ENCODE peak calls at places on chromosomes 3 and 15, in ten cellular contexts. Q is heart left ventricle; M is A549; B is psoas muscle; J is mucosa of descending colon; F is IMR-90; N is Peyer's patch; P is SJSA1; V is effector memory CD4-positive, alpha-beta T cell; K is adrenal gland. H is an unnamed sample.

GRCh38 chr3:70281663-70282062 is 30.8 kb downstream of the MDFIC2 start:
- DNase-seq in M (peak; percentile 53), N (no peak), F (peak; percentile 15), V (no peak), J (no peak), P (peak; percentile 46), K (no peak), Q (no peak), B (no peak), H (no peak)

GRCh38 chr3:192188218-192188835 is 539.0 kb downstream of the FGF12 start:
- DNase-seq in Q (peak; percentile 22), N (peak; percentile 35), M (peak; percentile 21), F (peak; percentile 4), J (peak; percentile 38), P (peak; percentile 42), V (no peak), K (peak; percentile 31), B (peak; percentile 25), H (peak; percentile 78)

GRCh38 chr3:149959443-149959842 is 11.3 kb downstream of the PFN2 start:
- DNase-seq in K (no peak), J (no peak), P (no peak), N (no peak), B (no peak), M (no peak), F (peak; percentile 34), Q (no peak), V (no peak), H (no peak)

GRCh38 chr3:50010959-50011358 is 71.0 kb downstream of the RBM6 start:
- DNase-seq in Q (no peak), M (no peak), J (no peak), B (no peak), F (peak; percentile 62), K (no peak), V (no peak), P (no peak), N (no peak), H (no peak)

GRCh38 chr3:189272500-189273119 is 100.8 kb downstream of the TPRG1 start:
- DNase-seq in V (no peak), P (no peak), K (no peak), F (no peak), M (peak; percentile 3), J (no peak), B (no peak), Q (no peak), N (no peak), H (no peak)

GRCh38 chr3:186075931-186076567 is 32.8 kb downstream of the ETV5 start:
- DNase-seq in M (no peak), B (no peak), V (no peak), F (no peak), P (no peak), J (no peak), K (no peak), Q (no peak), N (no peak), H (no peak)

GRCh38 chr3:129736070-129736469 is 129.6 kb upstream of the PLXND1 start:
- DNase-seq in F (no peak), J (no peak), K (no peak), N (no peak), B (no peak), P (no peak), Q (no peak), V (no peak), M (no peak), H (no peak)

GRCh38 chr3:161314836-161315391 is 56.4 kb downstream of the SPTSSB start:
- DNase-seq in V (no peak), P (no peak), J (no peak), K (no peak), N (no peak), Q (no peak), B (no peak), M (no peak), F (no peak), H (no peak)

GRCh38 chr15:83379574-83379973 is 67.6 kb upstream of the SH3GL3 start:
- DNase-seq in M (peak; percentile 78), B (no peak), J (no peak), K (no peak), V (no peak), F (no peak), P (peak; percentile 52), N (no peak), Q (no peak), H (no peak)

GRCh38 chr15:58221591-58222241 is 83.5 kb downstream of the AQP9 start:
- DNase-seq in Q (peak; percentile 16), F (peak; percentile 21), V (no peak), J (peak; percentile 42), P (no peak), M (peak; percentile 72), N (no peak), K (peak; percentile 65), B (no peak), H (peak; percentile 53)

GRCh38 chr3:38029400-38030125 is at the start of gene PLCD1:
- DNase-seq in B (peak; percentile 81), P (peak; percentile 60), Q (peak; percentile 86), F (no peak), K (peak; percentile 67), N (peak; percentile 29), V (peak; percentile 63), M (peak; percentile 36), J (peak; percentile 85), H (no peak)

GRCh38 chr3:58306662-58307286 is 454 bp downstream of the HTD2 start:
- DNase-seq in Q (peak; percentile 33), M (peak; percentile 49), K (peak; percentile 51), J (peak; percentile 66), V (peak; percentile 8), P (peak; percentile 48), F (peak; percentile 30), B (peak; percentile 47), N (peak; percentile 18), H (peak; percentile 24)

GRCh38 chr3:63727248-63727647 is 74.8 kb downstream of the SNTN start:
- DNase-seq in V (no peak), F (peak; percentile 2), K (no peak), M (no peak), J (no peak), Q (no peak), N (no peak), B (no peak), P (no peak), H (no peak)

GRCh38 chr3:193787496-193787870 is 194.5 kb downstream of the OPA1 start:
- DNase-seq in J (no peak), B (no peak), P (no peak), V (no peak), N (no peak), K (no peak), Q (no peak), F (no peak), M (no peak), H (no peak)

GRCh38 chr3:158802399-158803023 is 657 bp downstream of the MFSD1 start:
- DNase-seq in M (no peak), P (no peak), V (peak; percentile 4), J (no peak), B (no peak), F (peak; percentile 23), N (peak; percentile 49), K (no peak), Q (no peak), H (no peak)

GRCh38 chr3:193871093-193871485 is 264.9 kb upstream of the HES1 start:
- DNase-seq in J (no peak), F (no peak), N (no peak), P (no peak), Q (no peak), M (no peak), B (no peak), V (no peak), K (no peak), H (no peak)

GRCh38 chr15:74620636-74621545 is 5.3 kb downstream of the CLK3 start:
- DNase-seq in F (peak; percentile 64), J (peak; percentile 78), B (peak; percentile 66), K (peak; percentile 92), N (peak; percentile 68), Q (peak; percentile 55), P (peak; percentile 78), V (peak; percentile 60), M (peak; percentile 80), H (peak; percentile 83)

GRCh38 chr3:150747909-150748568 is 14.9 kb downstream of the SIAH2 start:
- DNase-seq in K (no peak), M (no peak), B (no peak), J (no peak), N (no peak), V (no peak), Q (no peak), F (no peak), P (no peak), H (no peak)

GRCh38 chr3:61828158-61828874 is 266.9 kb downstream of the PTPRG start:
- DNase-seq in N (no peak), Q (peak; percentile 37), B (no peak), K (no peak), M (no peak), F (no peak), V (no peak), J (no peak), P (no peak), H (no peak)

DNA sequence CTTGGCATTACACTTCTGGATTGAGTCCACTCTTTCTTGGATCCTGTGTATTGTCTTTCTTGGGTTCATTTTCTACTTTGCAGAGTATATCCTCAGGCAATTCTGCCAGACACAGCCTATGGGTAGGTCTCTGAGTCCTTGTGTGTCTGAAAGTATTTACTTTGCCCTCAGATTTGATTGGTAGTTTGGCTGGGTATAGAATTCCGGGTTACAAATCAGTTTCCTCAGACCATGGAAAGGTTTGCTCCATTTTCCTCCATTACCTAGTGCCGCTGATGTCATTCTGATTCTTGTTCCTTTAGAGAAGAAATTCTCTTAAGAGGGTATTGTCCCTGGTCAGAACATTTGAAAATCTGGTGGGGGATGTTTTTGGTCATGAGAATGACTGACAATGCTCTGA is 133.2 kb downstream of the NUP210 start:
- DNase-seq in Q (no peak), M (no peak), N (no peak), P (no peak), J (no peak), B (no peak), K (no peak), V (no peak), F (no peak), H (no peak)
- H3K9me3 ChIP-seq in Q (no peaks in the 10 kb centered on the region), M (peaks cover 39% of the 10 kb centered on the region), N (no peaks in the 10 kb centered on the region), P (peaks cover 9% of the 10 kb centered on the region), J (no peaks in the 10 kb centered on the region), B (peaks cover 7% of the 10 kb centered on the region), K (no peaks in the 10 kb centered on the region), V (peaks cover 3% of the 10 kb centered on the region), F (peaks cover 21% of the 10 kb centered on the region), H (no peaks in the 10 kb centered on the region)

GRCh38 chr3:10287936-10288574 is 4.7 kb downstream of the GHRL start:
- DNase-seq in Q (no peak), N (no peak), V (no peak), F (no peak), P (no peak), K (peak; percentile 13), M (no peak), B (no peak), J (no peak), H (no peak)
- H3K4me1 ChIP-seq in Q (no peaks in the 10 kb centered on the region), N (no peaks in the 10 kb centered on the region), V (peaks cover 19% of the 10 kb centered on the region), F (no peaks in the 10 kb centered on the region), P (no peaks in the 10 kb centered on the region), K (peaks cover 4% of the 10 kb centered on the region), M (no peaks in the 10 kb centered on the region), B (no peaks in the 10 kb centered on the region), J (no peaks in the 10 kb centered on the region), H (no peaks in the 10 kb centered on the region)

GRCh38 chr15:20356444-20357138 is 185.0 kb downstream of the GOLGA6L6 start:
- DNase-seq in F (no peak), Q (peak; percentile 67), B (peak; percentile 56), N (peak; percentile 71), M (peak; percentile 80), K (peak; percentile 71), V (peak; percentile 71), J (peak; percentile 65), P (no peak), H (no peak)
- H3K9me3 ChIP-seq in F (peaks cover 66% of the 10 kb centered on the region), Q (no peaks in the 10 kb centered on the region), B (no peaks in the 10 kb centered on the region), N (no peaks in the 10 kb centered on the region), M (peaks cover 9% of the 10 kb centered on the region), K (no peaks in the 10 kb centered on the region), V (no peaks in the 10 kb centered on the region), J (peaks cover 73% of the 10 kb centered on the region), P (no peaks in the 10 kb centered on the region), H (no peaks in the 10 kb centered on the region)

GRCh38 chr3:14773691-14774128 is 45.1 kb upstream of the FGD5 start:
- DNase-seq in N (no peak), Q (no peak), B (no peak), P (peak; percentile 31), J (no peak), K (no peak), M (no peak), F (no peak), V (no peak), H (no peak)
- H3K4me1 ChIP-seq in N (no peaks in the 10 kb centered on the region), Q (no peaks in the 10 kb centered on the region), B (no peaks in the 10 kb centered on the region), P (no peaks in the 10 kb centered on the region), J (no peaks in the 10 kb centered on the region), K (no peaks in the 10 kb centered on the region), M (no peaks in the 10 kb centered on the region), F (no peaks in the 10 kb centered on the region), V (no peaks in the 10 kb centered on the region), H (no peaks in the 10 kb centered on the region)